ENCODE peak calls at places on chromosomes 7 and 10, in four cellular contexts. S is GM12878, F is K562, D is GM12891. E is an unnamed sample.

GRCh38 chr7:71131753-71132520 is at the start of gene GALNT17:
- DNase-seq in S (no peak), F (no peak), D (no peak), E (no peak)

GRCh38 chr7:24199978-24200377 is 84.0 kb upstream of the NPY start:
- DNase-seq in S (no peak), F (no peak), D (no peak), E (no peak)

GRCh38 chr10:113858541-113858940 is 4.1 kb downstream of the NHLRC2 start:
- DNase-seq in S (no peak), F (peak), D (no peak), E (no peak)

GRCh38 chr10:92478536-92478935 is 95.4 kb downstream of the IDE start:
- DNase-seq in S (no peak), F (no peak), D (no peak), E (no peak)

GRCh38 chr7:85014936-85015335 is 171.9 kb downstream of the SEMA3D start:
- DNase-seq in S (no peak), F (peak), D (no peak), E (no peak)

GRCh38 chr7:91310829-91311460 is 46.7 kb downstream of the FZD1 start:
- DNase-seq in S (no peak), F (no peak), D (no peak), E (no peak)

GRCh38 chr10:122258136-122259074 is 12.7 kb upstream of the BTBD16 start:
- DNase-seq in S (no peak), F (no peak), D (no peak), E (no peak)

GRCh38 chr7:33873981-33874750 is 31.2 kb upstream of the BMPER start:
- DNase-seq in S (no peak), F (no peak), D (no peak), E (no peak)

GRCh38 chr10:35690534-35690933 is 48.4 kb upstream of the FZD8 start:
- DNase-seq in S (no peak), F (no peak), D (no peak), E (no peak)

DNA sequence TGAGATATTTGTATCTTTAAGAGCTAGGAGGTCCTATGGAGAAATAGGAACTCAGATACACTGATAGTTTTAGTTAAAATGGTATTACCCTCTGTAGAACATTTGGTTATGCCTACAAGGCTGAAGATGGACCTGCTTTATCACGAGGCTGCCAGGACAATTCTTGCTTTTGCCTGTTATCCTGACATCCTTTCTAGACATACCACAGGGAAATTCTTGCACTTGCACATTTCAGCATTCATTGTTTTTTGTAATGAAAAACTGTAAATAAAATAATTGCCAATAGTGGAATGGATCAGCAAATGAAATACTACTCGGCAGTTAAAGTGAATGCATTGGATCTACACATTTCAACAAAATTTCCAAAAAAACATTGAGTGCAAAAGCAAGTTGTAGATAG is 9.7 kb downstream of the COL28A1 start:
- DNase-seq in S (no peak), F (no peak), D (no peak), E (no peak)
- TF ChIP-seq SPI1 in S (no peak), F (no peak), D (no peak), E (no peak)

DNA sequence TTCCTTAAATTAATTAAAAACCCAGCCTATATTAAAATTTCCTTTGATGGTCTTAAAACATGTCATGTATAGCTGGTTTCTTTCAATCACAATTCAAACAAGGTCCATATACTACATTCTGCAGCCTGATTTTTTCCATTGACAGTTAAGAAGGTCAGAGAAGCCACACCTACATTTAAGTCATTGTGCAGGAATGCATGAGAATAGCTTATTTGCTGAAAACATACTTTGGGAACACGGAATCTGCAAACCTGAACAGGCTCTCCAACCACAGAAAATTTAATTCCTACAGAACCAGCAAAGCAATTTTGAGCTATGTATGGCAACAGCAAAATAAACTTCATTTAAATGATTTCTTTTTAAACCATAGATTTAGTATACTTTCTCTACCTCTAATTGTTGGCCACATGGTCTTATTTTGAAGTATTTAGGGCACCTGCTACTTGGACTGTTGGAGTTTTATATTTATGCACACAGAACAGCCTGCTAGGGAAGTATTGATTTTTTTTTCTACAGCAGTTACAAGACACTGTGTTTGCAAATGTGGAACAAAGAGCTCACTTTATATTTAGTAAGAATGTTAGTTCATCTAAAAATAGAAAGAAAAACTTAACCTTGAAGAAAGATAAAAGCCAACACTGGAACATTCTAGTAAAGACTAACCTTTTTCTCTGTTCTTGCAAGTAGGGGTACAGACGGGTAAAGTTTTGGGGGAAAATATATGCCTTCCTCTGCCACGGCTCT is 240.9 kb upstream of the IMMP2L start:
- DNase-seq in S (no peak), F (no peak), D (no peak), E (no peak)
- TF ChIP-seq SPI1 in S (no peak), F (no peak), D (no peak), E (no peak)

GRCh38 chr10:49743464-49744075 is 18.6 kb downstream of the OGDHL start:
- DNase-seq in S (no peak), F (no peak), D (no peak), E (no peak)
- TF ChIP-seq SPI1 in S (no peak), F (no peak), D (no peak), E (no peak)

GRCh38 chr10:66639351-66639750 is 286.5 kb upstream of the LRRTM3 start:
- DNase-seq in S (no peak), F (no peak), D (no peak), E (no peak)

GRCh38 chr10:66642217-66642616 is 283.6 kb upstream of the LRRTM3 start:
- DNase-seq in S (no peak), F (no peak), D (no peak), E (no peak)

DNA sequence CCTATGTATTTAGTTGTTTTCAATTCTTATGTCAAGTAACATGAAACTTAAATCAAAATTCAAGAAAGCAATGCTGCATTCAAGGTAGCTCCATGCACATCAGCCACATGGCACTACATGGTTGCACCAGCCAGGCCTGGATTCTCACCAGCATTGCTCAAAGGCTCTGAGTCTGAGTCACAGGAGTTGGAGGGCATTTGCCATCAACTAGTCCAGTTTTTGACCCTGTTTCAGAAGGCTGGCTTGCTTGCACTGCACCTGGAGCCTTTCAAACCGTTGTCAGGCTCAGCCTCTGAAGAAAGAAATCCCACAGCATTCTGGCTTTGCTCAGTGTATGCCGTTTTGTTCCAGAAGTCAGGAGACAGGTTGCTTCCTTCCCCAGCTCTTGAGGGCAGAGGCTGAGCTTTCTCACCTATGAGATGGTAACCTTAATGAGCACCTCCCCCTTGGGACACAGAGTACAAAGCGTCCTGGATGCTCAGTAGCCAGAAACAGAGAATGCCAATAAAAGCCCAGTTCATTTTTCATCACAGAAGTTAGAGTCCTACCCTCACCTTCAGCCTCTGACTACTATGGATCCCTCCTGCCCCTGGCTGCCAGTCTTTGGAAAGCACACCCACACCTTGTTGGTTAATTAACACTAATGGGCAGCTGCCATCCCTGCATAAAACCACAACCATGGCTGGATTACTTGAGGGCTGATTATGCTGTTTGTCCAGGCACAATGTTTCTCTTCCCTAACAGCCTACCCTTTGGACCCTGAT is 288.4 kb upstream of the LRRTM3 start:
- DNase-seq in S (no peak), F (no peak), D (no peak), E (no peak)
- TF ChIP-seq SPI1 in S (no peak), F (no peak), D (no peak), E (no peak)

DNA sequence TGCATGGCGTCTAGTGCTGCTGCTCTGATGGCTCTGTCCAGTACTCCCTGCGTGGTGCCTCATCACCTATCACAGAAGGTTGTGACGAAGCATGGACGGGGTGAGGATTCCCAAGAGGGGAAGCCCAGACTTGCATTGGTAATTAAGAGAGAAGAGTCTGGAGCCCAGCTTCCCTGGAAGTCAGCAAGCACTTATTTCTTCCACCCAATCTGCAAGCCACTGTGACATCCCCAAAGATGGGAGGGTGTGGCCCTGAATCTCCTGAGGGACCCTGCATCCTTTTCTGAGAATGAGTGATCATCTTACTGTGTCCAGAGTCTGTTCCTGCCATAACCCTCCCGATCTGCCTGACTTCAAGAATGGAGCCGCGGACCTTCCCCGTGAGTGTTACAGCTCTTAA is 166.7 kb downstream of the PTPN20 start:
- DNase-seq in S (no peak), F (no peak), D (no peak), E (no peak)
- TF ChIP-seq SPI1 in S (no peak), F (no peak), D (no peak), E (no peak)

E was measured in HL-60.